ENCODE peak calls at places on chromosomes 13 and 19, in ten cellular contexts. I is GM12864, K is H7, W is bronchial epithelial cell, A is adipocyte, S is brain microvascular endothelial cell, Q is choroid plexus epithelial cell, D is heart left ventricle, E is spleen, Z is sigmoid colon. G is an unnamed sample.

GRCh38 chr19:7670150-7670784 is 1.4 kb downstream of the RETN start:
- DNase-seq in W (no peak), I (no peak), D (no peak), Q (no peak), K (peak; percentile 80), S (no peak), A (peak; percentile 36), E (peak; percentile 86), Z (no peak), G (no peak)

GRCh38 chr19:6452223-6452614 is 7.4 kb downstream of the SLC25A23 start:
- DNase-seq in D (no peak), S (no peak), E (no peak), I (no peak), Q (no peak), K (peak; percentile 5), Z (no peak), A (no peak), W (no peak), G (no peak)

GRCh38 chr19:29779921-29780320 is 31.9 kb upstream of the CCNE1 start:
- DNase-seq in A (no peak), D (no peak), Q (no peak), Z (no peak), W (no peak), I (no peak), S (no peak), E (no peak), K (peak; percentile 85), G (no peak)

GRCh38 chr19:1773173-1773572 is 19.9 kb downstream of the ONECUT3 start:
- DNase-seq in E (no peak), S (no peak), Q (peak; percentile 28), Z (no peak), K (no peak), D (no peak), W (peak; percentile 97), A (no peak), I (no peak), G (no peak)

GRCh38 chr13:25836709-25837316 is 215.0 kb downstream of the SHISA2 start:
- DNase-seq in A (no peak), S (no peak), I (no peak), K (no peak), W (peak; percentile 92), E (no peak), D (no peak), Q (no peak), Z (no peak), G (no peak)

GRCh38 chr19:52535831-52536800 is 8.6 kb downstream of the ZNF808 start:
- DNase-seq in K (peak; percentile 85), Z (peak; percentile 93), S (peak; percentile 66), I (peak; percentile 62), A (peak; percentile 93), Q (peak; percentile 76), E (peak; percentile 98), D (peak; percentile 91), W (peak; percentile 69), G (no peak)

GRCh38 chr13:87810391-87810801 is 139.2 kb downstream of the SLITRK5 start:
- DNase-seq in S (no peak), A (no peak), E (peak; percentile 69), K (peak; percentile 30), D (no peak), I (no peak), Z (no peak), Q (no peak), W (peak; percentile 10), G (no peak)

GRCh38 chr19:32405431-32406160 is at the start of gene DPY19L3:
- DNase-seq in E (peak; percentile 98), A (peak; percentile 97), I (peak; percentile 80), W (peak; percentile 64), S (peak; percentile 86), Q (peak; percentile 95), Z (peak; percentile 98), K (peak; percentile 99), D (peak; percentile 95), G (peak; percentile 80)

GRCh38 chr19:33728141-33728540 is 68.5 kb upstream of the KCTD15 start:
- DNase-seq in A (no peak), Z (no peak), K (no peak), S (no peak), I (no peak), W (no peak), D (no peak), Q (no peak), E (no peak), G (no peak)
- H3K4me3 ChIP-seq in A (no peak overlapping the region), Z (no peak overlapping the region), K (no peak overlapping the region), S (no peak overlapping the region), I (no peak overlapping the region), W (no peak overlapping the region), D (no peak overlapping the region), Q (no peak overlapping the region), E (no peak overlapping the region), G (no peak overlapping the region)

GRCh38 chr19:612941-613340 is 20.4 kb downstream of the POLRMT start:
- DNase-seq in I (no peak), S (no peak), E (no peak), A (no peak), Q (no peak), W (no peak), K (no peak), D (no peak), Z (no peak), G (no peak)

GRCh38 chr19:613732-614567 is 19.4 kb downstream of the POLRMT start:
- DNase-seq in Q (no peak), K (no peak), I (no peak), W (no peak), S (no peak), A (no peak), D (no peak), E (no peak), Z (no peak), G (no peak)

GRCh38 chr19:610071-610800 is 20.6 kb downstream of the HCN2 start:
- DNase-seq in D (no peak), K (no peak), Z (no peak), E (peak; percentile 84), S (no peak), W (no peak), Q (peak; percentile 56), A (no peak), I (no peak), G (no peak)

GRCh38 chr19:610801-611505 is 21.3 kb downstream of the HCN2 start:
- DNase-seq in D (peak; percentile 74), Z (no peak), A (peak; percentile 65), W (no peak), I (no peak), K (no peak), E (peak; percentile 90), S (peak; percentile 92), Q (peak; percentile 95), G (peak; percentile 91)

DNA sequence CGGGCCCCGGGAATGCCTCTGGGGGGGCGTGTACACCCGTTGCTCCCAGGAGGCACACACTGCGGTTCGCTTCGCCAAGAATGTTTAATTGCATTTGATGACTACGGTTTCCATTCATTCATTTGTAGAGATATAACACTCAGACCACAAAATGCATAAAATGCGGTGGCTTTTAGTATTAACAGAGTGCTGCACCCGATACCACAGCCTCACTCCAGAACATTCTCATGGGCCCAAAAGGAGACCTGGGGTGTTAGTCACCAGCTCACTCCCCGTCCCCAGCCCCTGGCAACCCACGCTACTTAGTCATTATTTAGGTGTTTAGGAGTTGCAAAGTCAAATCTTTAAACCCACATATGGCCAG is 21.8 kb downstream of the HCN2 start:
- DNase-seq in Z (no peak), E (no peak), Q (peak; percentile 93), D (no peak), I (no peak), A (peak; percentile 84), W (peak; percentile 39), S (peak; percentile 98), K (no peak), G (no peak)
- H3K4me3 ChIP-seq in Z (no peak overlapping the region), E (no peak overlapping the region), Q (no peak overlapping the region), D (no peak overlapping the region), I (no peak overlapping the region), A (no peak overlapping the region), W (no peak overlapping the region), S (no peak overlapping the region), K (no peak overlapping the region), G (peak overlapping the region; percentile 62)

GRCh38 chr19:35074426-35075201 is 33.1 kb downstream of the HPN start:
- DNase-seq in Z (no peak), K (peak; percentile 56), W (no peak), I (no peak), S (no peak), D (no peak), Q (no peak), E (no peak), A (no peak), G (no peak)

GRCh38 chr19:35076657-35077056 is 35.1 kb downstream of the HPN start:
- DNase-seq in A (no peak), I (no peak), S (no peak), W (no peak), Q (no peak), K (no peak), E (no peak), Z (no peak), D (no peak), G (no peak)

GRCh38 chr19:35073941-35074340 is 32.4 kb downstream of the HPN start:
- DNase-seq in K (no peak), D (no peak), Q (no peak), S (no peak), E (no peak), I (no peak), W (no peak), Z (no peak), A (no peak), G (no peak)

GRCh38 chr19:35076026-35076370 is 34.5 kb downstream of the HPN start:
- DNase-seq in W (no peak), I (no peak), K (no peak), A (no peak), Q (no peak), E (no peak), S (no peak), D (no peak), Z (no peak), G (no peak)

DNA sequence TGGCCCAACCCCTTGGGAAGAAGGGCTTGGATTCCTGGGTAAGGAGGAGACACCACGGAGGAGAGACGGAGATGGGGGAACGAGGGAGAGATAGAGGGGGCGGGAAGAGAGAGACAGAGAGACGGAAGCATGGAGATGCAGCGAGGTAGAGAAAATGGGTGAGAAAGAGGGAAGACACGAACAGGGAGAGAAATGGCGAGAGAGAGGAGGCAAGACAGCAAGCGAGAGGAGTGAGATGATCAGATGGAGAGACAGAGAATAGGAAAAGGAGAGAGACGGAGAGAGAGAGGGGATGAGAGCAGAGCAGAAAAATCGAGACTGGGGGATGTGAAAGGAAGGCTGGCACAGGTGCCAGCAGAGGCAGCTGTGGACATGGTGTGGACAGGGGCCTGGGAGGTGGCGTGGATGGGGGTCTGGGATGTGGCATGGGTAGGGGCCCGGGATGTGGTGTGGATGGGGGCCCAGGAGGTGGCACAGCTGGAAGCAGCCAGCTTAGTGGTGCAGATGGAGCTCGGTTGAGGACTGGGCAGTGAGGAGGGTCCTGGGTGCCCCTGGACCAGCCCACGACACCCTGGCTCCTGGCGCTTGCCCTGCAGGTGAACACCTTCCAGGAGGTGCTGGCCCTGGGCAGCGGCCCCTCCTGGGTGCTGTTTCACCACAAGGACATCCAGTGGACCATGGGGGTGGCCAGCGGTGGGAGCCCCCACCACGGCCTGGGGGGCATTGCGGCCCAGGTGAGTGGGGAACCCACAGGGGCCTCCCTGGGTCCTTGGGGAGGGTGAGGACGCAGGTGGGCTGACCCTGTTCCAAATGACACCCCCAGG is 33.9 kb downstream of the HPN start:
- DNase-seq in I (no peak), Q (no peak), S (no peak), E (no peak), W (no peak), D (no peak), K (no peak), A (no peak), Z (no peak), G (no peak)
- H3K4me3 ChIP-seq in I (no peak overlapping the region), Q (no peak overlapping the region), S (no peak overlapping the region), E (no peak overlapping the region), W (no peak overlapping the region), D (no peak overlapping the region), K (no peak overlapping the region), A (no peak overlapping the region), Z (no peak overlapping the region), G (no peak overlapping the region)

GRCh38 chr19:44717603-44718002 is 18.7 kb downstream of the CEACAM16 start:
- DNase-seq in S (no peak), W (no peak), A (no peak), Q (no peak), E (no peak), K (no peak), I (no peak), Z (no peak), D (no peak), G (no peak)

GRCh38 chr19:44720945-44721344 is 22.0 kb downstream of the CEACAM16 start:
- DNase-seq in K (no peak), Q (peak; percentile 37), W (no peak), S (no peak), I (no peak), D (no peak), E (no peak), A (no peak), Z (no peak), G (no peak)

GRCh38 chr19:44719262-44719701 is 20.3 kb downstream of the CEACAM16 start:
- DNase-seq in I (no peak), W (no peak), S (no peak), K (no peak), Q (no peak), D (no peak), A (no peak), Z (no peak), E (no peak), G (no peak)

GRCh38 chr19:44722131-44723121 is 23.5 kb downstream of the CEACAM16 start:
- DNase-seq in D (no peak), Z (no peak), W (no peak), I (no peak), A (no peak), Q (no peak), K (no peak), S (no peak), E (no peak), G (peak; percentile 30)

DNA sequence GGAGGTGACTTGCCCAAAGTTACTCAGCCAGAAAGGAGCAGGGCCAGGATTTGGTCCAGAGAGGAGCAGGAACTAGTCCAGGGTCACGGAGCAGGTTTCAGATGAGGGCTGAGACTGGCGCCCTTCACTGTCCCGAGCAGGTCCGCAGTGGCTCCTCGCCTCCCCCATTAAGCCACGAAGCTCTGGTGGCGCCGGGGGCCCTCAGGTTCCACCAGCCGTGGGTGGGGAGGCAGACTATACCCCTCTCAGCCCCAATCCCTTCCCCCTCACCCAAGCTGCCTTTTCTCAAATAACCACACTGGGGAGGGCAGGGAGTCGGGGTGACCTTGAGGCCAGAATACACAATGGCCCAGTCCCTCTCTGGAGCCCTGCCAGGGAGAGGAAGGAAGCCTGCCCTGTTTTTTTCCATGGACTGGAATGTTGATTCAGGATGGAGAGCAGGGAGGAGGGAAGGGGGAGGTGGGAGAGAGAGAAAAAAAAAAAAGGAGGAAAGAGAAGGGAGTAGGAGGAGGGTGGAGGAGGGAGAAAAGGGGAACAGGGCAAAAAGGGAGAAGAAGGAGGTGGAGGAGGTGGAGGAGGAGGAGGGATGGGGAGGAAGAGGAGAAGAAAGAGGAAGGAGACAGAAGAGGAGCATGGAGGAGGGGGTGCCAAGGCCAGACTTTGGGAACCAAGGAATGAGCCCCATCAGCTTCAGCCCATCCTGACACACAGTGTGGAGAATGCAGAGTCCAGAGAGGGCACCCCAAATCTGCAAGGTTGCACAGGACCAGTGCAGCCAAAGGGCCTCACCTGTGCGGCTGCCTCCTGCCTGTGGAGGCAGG is 19.7 kb downstream of the CEACAM16 start:
- DNase-seq in W (no peak), D (peak; percentile 87), A (peak; percentile 58), Z (peak; percentile 83), E (no peak), I (no peak), S (no peak), Q (no peak), K (peak; percentile 83), G (no peak)
- H3K4me3 ChIP-seq in W (no peak overlapping the region), D (peak overlapping the region; percentile 41), A (no peak overlapping the region), Z (no peak overlapping the region), E (peak overlapping the region; percentile 7), I (no peak overlapping the region), S (peak overlapping the region; percentile 5), Q (no peak overlapping the region), K (peak overlapping the region; percentile 26), G (no peak overlapping the region)

G was measured in Jurkat, Clone E6-1.